ENCODE peak calls at places on chromosomes 11 and 22, in eight cellular contexts. A is CD4-positive, alpha-beta T cell; W is T-helper 2 cell; K is HS-27A; Z is midbrain; O is heart left ventricle; C is NCI-H1092 treated with DMSO at 0.1 percent for 48 hours; Q is stimulated activated CD8-positive, alpha-beta memory T cell treated with anti-CD3 and anti-CD28 coated beads, Interleukin-15, amount 100 ng/mL, for 1 hour. S is an unnamed sample.

GRCh38 chr11:104866815-104867214 is 31.4 kb downstream of the CASP12 start:
- DNase-seq in A (no peak), W (no peak), K (no peak), Z (no peak), O (no peak), C (no peak), Q (no peak), S (no peak)

GRCh38 chr11:47269002-47269828 is 718 bp upstream of the MADD start:
- DNase-seq in A (peak), W (peak), K (peak), Z (peak), O (peak), C (peak), Q (peak), S (peak)

GRCh38 chr22:40258463-40259046 is 80.8 kb downstream of the TNRC6B start:
- DNase-seq in A (no peak), W (no peak), K (no peak), Z (no peak), O (no peak), C (no peak), Q (no peak), S (no peak)

GRCh38 chr11:45936655-45937054 is 14.2 kb downstream of the LARGE2 start:
- DNase-seq in A (no peak), W (no peak), K (no peak), Z (no peak), O (no peak), C (no peak), Q (no peak), S (no peak)

GRCh38 chr11:62120001-62120400 is 3.8 kb upstream of the INCENP start:
- DNase-seq in A (no peak), W (no peak), K (no peak), Z (no peak), O (no peak), C (no peak), Q (no peak), S (no peak)

GRCh38 chr11:85665756-85666155 is 827 bp upstream of the CREBZF start:
- DNase-seq in A (no peak), W (no peak), K (no peak), Z (peak), O (no peak), C (no peak), Q (no peak), S (no peak)

GRCh38 chr11:65014146-65014960 is at the start of gene ARL2:
- DNase-seq in A (no peak), W (no peak), K (peak), Z (no peak), O (no peak), C (no peak), Q (peak), S (no peak)

GRCh38 chr22:47384977-47385376 is 622.5 kb downstream of the TBC1D22A start:
- DNase-seq in A (no peak), W (no peak), K (no peak), Z (no peak), O (peak), C (no peak), Q (no peak), S (no peak)

GRCh38 chr11:122656631-122657101 is 1.1 kb downstream of the UBASH3B start:
- DNase-seq in A (peak), W (peak), K (no peak), Z (no peak), O (peak), C (peak), Q (no peak), S (peak)

GRCh38 chr11:110711776-110712642 is at the start of gene ARHGAP20:
- DNase-seq in A (peak), W (peak), K (no peak), Z (peak), O (peak), C (peak), Q (no peak), S (peak)

GRCh38 chr11:104918113-104918824 is 20.0 kb upstream of the CASP12 start:
- DNase-seq in A (no peak), W (no peak), K (no peak), Z (no peak), O (no peak), C (no peak), Q (no peak), S (no peak)

GRCh38 chr11:74671520-74672196 is 59.6 kb downstream of the CHRDL2 start:
- DNase-seq in A (no peak), W (no peak), K (peak), Z (no peak), O (no peak), C (no peak), Q (no peak), S (no peak)

GRCh38 chr11:64489831-64490441 is 101.1 kb upstream of the SLC22A12 start:
- DNase-seq in A (peak), W (peak), K (peak), Z (peak), O (no peak), C (peak), Q (no peak), S (peak)

GRCh38 chr22:41927813-41928212 is 1.2 kb upstream of the TNFRSF13C start:
- DNase-seq in A (no peak), W (no peak), K (no peak), Z (no peak), O (no peak), C (no peak), Q (no peak), S (peak)

GRCh38 chr22:21936151-21936778 is 16.4 kb downstream of the PPM1F start:
- DNase-seq in A (no peak), W (no peak), K (no peak), Z (peak), O (peak), C (no peak), Q (no peak), S (no peak)

GRCh38 chr22:17119481-17120202 is 1.5 kb downstream of the TMEM121B start:
- DNase-seq in A (no peak), W (no peak), K (no peak), Z (no peak), O (no peak), C (no peak), Q (no peak), S (no peak)

GRCh38 chr11:11215944-11216343 is 137.1 kb downstream of the CSNK2A3 start:
- DNase-seq in A (no peak), W (no peak), K (no peak), Z (no peak), O (no peak), C (peak), Q (no peak), S (no peak)

GRCh38 chr11:65578667-65579066 is 2.8 kb downstream of the EHBP1L1 start:
- DNase-seq in A (no peak), W (no peak), K (no peak), Z (no peak), O (no peak), C (no peak), Q (no peak), S (no peak)

GRCh38 chr11:12167098-12167999 is 57.0 kb downstream of the MICAL2 start:
- DNase-seq in A (no peak), W (no peak), K (peak), Z (no peak), O (peak), C (no peak), Q (no peak), S (no peak)

GRCh38 chr22:26606611-26607010 is 11.2 kb downstream of the CRYBB1 start:
- DNase-seq in A (no peak), W (no peak), K (peak), Z (no peak), O (no peak), C (no peak), Q (no peak), S (no peak)

GRCh38 chr11:117654856-117655255 is 142.2 kb downstream of the DSCAML1 start:
- DNase-seq in A (no peak), W (no peak), K (no peak), Z (no peak), O (no peak), C (peak), Q (no peak), S (no peak)

GRCh38 chr11:99548264-99548663 is 527.5 kb downstream of the CNTN5 start:
- DNase-seq in A (no peak), W (no peak), K (no peak), Z (no peak), O (no peak), C (no peak), Q (no peak), S (no peak)

GRCh38 chr22:48403521-48403921 is 1424.2 kb downstream of the BRD1 start:
- DNase-seq in A (no peak), W (no peak), K (no peak), Z (no peak), O (no peak), C (no peak), Q (no peak), S (no peak)

GRCh38 chr11:2413735-2414579 is 13.4 kb downstream of the TSSC4 start:
- DNase-seq in A (no peak), W (no peak), K (no peak), Z (no peak), O (no peak), C (no peak), Q (no peak), S (no peak)

GRCh38 chr11:72338741-72339140 is 94.8 kb upstream of the PHOX2A start:
- DNase-seq in A (no peak), W (no peak), K (no peak), Z (no peak), O (no peak), C (no peak), Q (no peak), S (no peak)

GRCh38 chr11:47333886-47334443 is 18.5 kb downstream of the MYBPC3 start:
- DNase-seq in A (no peak), W (no peak), K (no peak), Z (no peak), O (no peak), C (no peak), Q (no peak), S (no peak)

GRCh38 chr11:6586434-6587359 is 16.7 kb downstream of the RRP8 start:
- DNase-seq in A (no peak), W (no peak), K (no peak), Z (no peak), O (peak), C (no peak), Q (no peak), S (no peak)

GRCh38 chr11:88179966-88180629 is 4.9 kb upstream of the RAB38 start:
- DNase-seq in A (no peak), W (no peak), K (no peak), Z (no peak), O (no peak), C (no peak), Q (no peak), S (peak)

GRCh38 chr22:30249049-30250038 is 2.8 kb upstream of the LIF start:
- DNase-seq in A (no peak), W (no peak), K (no peak), Z (no peak), O (peak), C (no peak), Q (no peak), S (no peak)

GRCh38 chr11:27201454-27202302 is 161.1 kb downstream of the BBOX1 start:
- DNase-seq in A (no peak), W (no peak), K (peak), Z (no peak), O (peak), C (peak), Q (no peak), S (no peak)

GRCh38 chr11:31804439-31805036 is 6.6 kb downstream of the PAX6 start:
- DNase-seq in A (no peak), W (no peak), K (no peak), Z (no peak), O (no peak), C (no peak), Q (no peak), S (no peak)

GRCh38 chr22:47164514-47165337 is 402.3 kb downstream of the TBC1D22A start:
- DNase-seq in A (no peak), W (no peak), K (no peak), Z (no peak), O (peak), C (no peak), Q (no peak), S (no peak)

GRCh38 chr22:48756146-48757111 is 1071.2 kb downstream of the BRD1 start:
- DNase-seq in A (no peak), W (no peak), K (no peak), Z (no peak), O (no peak), C (no peak), Q (no peak), S (no peak)

GRCh38 chr11:80477178-80477577 is 1036.3 kb upstream of the TENM4 start:
- DNase-seq in A (no peak), W (no peak), K (peak), Z (no peak), O (no peak), C (no peak), Q (no peak), S (no peak)

GRCh38 chr11:82546556-82547162 is 187.0 kb downstream of the FAM181B start:
- DNase-seq in A (no peak), W (no peak), K (no peak), Z (no peak), O (no peak), C (no peak), Q (no peak), S (no peak)

GRCh38 chr22:44133161-44133560 is 47.6 kb upstream of the PARVG start:
- DNase-seq in A (no peak), W (no peak), K (peak), Z (no peak), O (no peak), C (no peak), Q (no peak), S (no peak)

GRCh38 chr11:27249208-27249509 is 113.9 kb downstream of the CCDC34 start:
- DNase-seq in A (no peak), W (no peak), K (no peak), Z (no peak), O (no peak), C (no peak), Q (no peak), S (no peak)

GRCh38 chr11:102883132-102883531 is 8.3 kb upstream of the MMP12 start:
- DNase-seq in A (no peak), W (no peak), K (no peak), Z (no peak), O (no peak), C (no peak), Q (no peak), S (no peak)

GRCh38 chr11:77471520-77472234 is 2.2 kb downstream of the PAK1 start:
- DNase-seq in A (no peak), W (no peak), K (no peak), Z (no peak), O (no peak), C (peak), Q (no peak), S (no peak)